ENCODE peak calls at places on chromosomes 13 and 19, in six cellular contexts. T is anterior cingulate cortex; L is NCI-H2029; H is transverse colon; D is MV-4-11; Q is activated CD4-positive, CD25-positive, alpha-beta regulatory T cell treated with anti-CD3 and anti-CD28 coated beads, Interleukin-2, amount 50 U/mL, for 72 hours. W is an unnamed sample.

GRCh38 chr19:7869910-7870511 is 4.2 kb downstream of the PRR36 start:
- DNase-seq in L (no peak), H (peak; percentile 63), T (peak; percentile 30), D (peak; percentile 69), Q (no peak), W (peak; percentile 28)

GRCh38 chr19:44712864-44713515 is 14.0 kb downstream of the CEACAM16 start:
- DNase-seq in L (peak; percentile 16), Q (no peak), D (peak; percentile 83), H (no peak), T (no peak), W (no peak)

GRCh38 chr13:111517641-111518010 is 197.2 kb downstream of the TEX29 start:
- DNase-seq in T (no peak), Q (no peak), H (no peak), D (no peak), L (peak; percentile 60), W (peak; percentile 53)

GRCh38 chr19:35085947-35086346 is 29.7 kb upstream of the FXYD3 start:
- DNase-seq in D (no peak), Q (no peak), H (no peak), L (no peak), T (no peak), W (no peak)

GRCh38 chr19:50562329-50562728 is 5.9 kb downstream of the LRRC4B start:
- DNase-seq in L (no peak), T (no peak), Q (no peak), H (no peak), D (no peak), W (no peak)

GRCh38 chr19:6613711-6614110 is 22.8 kb upstream of the CD70 start:
- DNase-seq in H (no peak), T (no peak), Q (no peak), D (peak; percentile 79), L (no peak), W (no peak)

GRCh38 chr19:39474139-39474620 is 6.5 kb upstream of the TIMM50 start:
- DNase-seq in H (peak; percentile 50), L (peak; percentile 16), Q (peak; percentile 79), T (peak; percentile 16), D (no peak), W (peak; percentile 7)

GRCh38 chr13:44234566-44234965 is 139.1 kb upstream of the SERP2 start:
- DNase-seq in L (no peak), Q (no peak), H (no peak), T (no peak), D (no peak), W (no peak)

GRCh38 chr19:11091343-11092153 is 2.3 kb downstream of the LDLR start:
- DNase-seq in L (peak; percentile 70), D (peak; percentile 88), Q (peak; percentile 43), H (peak; percentile 79), T (peak; percentile 32), W (no peak)

GRCh38 chr19:10203686-10204085 is 8.9 kb upstream of the DNMT1 start:
- DNase-seq in L (no peak), T (no peak), H (no peak), Q (no peak), D (no peak), W (no peak)

GRCh38 chr19:52735734-52736133 is 890 bp upstream of the ZNF611 start:
- DNase-seq in H (peak; percentile 68), D (no peak), Q (no peak), T (peak; percentile 24), L (peak; percentile 93), W (no peak)

GRCh38 chr19:27738569-27739193 is 1474.3 kb downstream of the UQCRFS1 start:
- DNase-seq in D (no peak), T (no peak), H (no peak), Q (no peak), L (no peak), W (no peak)